ENCODE peak calls at places on chromosomes 11 and 22, in six cellular contexts. U is endothelial cell of umbilical vein; Z is lung; I is fibroblast of pulmonary artery; N is HL-60; G is stimulated activated effector memory CD8-positive, alpha-beta T cell treated with anti-CD3 and anti-CD28 coated beads, Interleukin-12 subunit alpha, Interleukin-12 subunit beta, amount 100 ng/mL, for 72 hours. D is an unnamed sample.

GRCh38 chr11:610146-610801 is 5.5 kb downstream of the IRF7 start:
- DNase-seq in N (no peak), G (no peak), Z (no peak), I (no peak), U (no peak), D (no peak)

GRCh38 chr11:92628401-92629292 is 340.8 kb upstream of the MTNR1B start:
- DNase-seq in I (no peak), Z (no peak), G (no peak), N (no peak), U (no peak), D (no peak)

GRCh38 chr11:75585271-75585670 is 23.2 kb downstream of the SERPINH1 start:
- DNase-seq in N (no peak), I (no peak), U (no peak), Z (no peak), G (no peak), D (no peak)

GRCh38 chr11:112368402-112368801 is 107.7 kb upstream of the PLET1 start:
- DNase-seq in U (no peak), I (no peak), G (no peak), Z (no peak), N (no peak), D (no peak)

GRCh38 chr11:58524232-58525036 is 16.5 kb upstream of the OR5B21 start:
- DNase-seq in N (peak), I (peak), Z (peak), G (no peak), U (peak), D (peak)

GRCh38 chr11:3196161-3197043 is 22.2 kb downstream of the MRGPRG start:
- DNase-seq in G (no peak), Z (no peak), U (no peak), N (no peak), I (no peak), D (no peak)

GRCh38 chr11:29490951-29491350 is 525.9 kb downstream of the KCNA4 start:
- DNase-seq in Z (no peak), U (no peak), I (no peak), N (no peak), G (no peak), D (no peak)

GRCh38 chr11:107780775-107781174 is 68.9 kb upstream of the SLN start:
- DNase-seq in U (peak), Z (no peak), N (no peak), I (no peak), G (no peak), D (no peak)

GRCh38 chr11:20364412-20364792 is 888 bp downstream of the HTATIP2 start:
- DNase-seq in Z (no peak), G (no peak), I (no peak), U (no peak), N (no peak), D (no peak)

GRCh38 chr22:46114518-46115387 is 35.6 kb upstream of the PPARA start:
- DNase-seq in N (no peak), Z (no peak), U (no peak), G (no peak), I (no peak), D (no peak)

GRCh38 chr11:64734786-64735761 is 8.9 kb downstream of the RASGRP2 start:
- DNase-seq in N (no peak), I (no peak), Z (no peak), G (no peak), U (no peak), D (no peak)

GRCh38 chr22:32695451-32695891 is 106.0 kb upstream of the TIMP3 start:
- DNase-seq in U (no peak), I (peak), N (no peak), Z (no peak), G (no peak), D (no peak)

GRCh38 chr22:36134167-36134566 is 26.4 kb downstream of the APOL3 start:
- DNase-seq in I (no peak), N (no peak), U (no peak), Z (no peak), G (no peak), D (no peak)

GRCh38 chr11:44980533-44981427 is 30.1 kb upstream of the TP53I11 start:
- DNase-seq in I (no peak), Z (no peak), U (no peak), N (no peak), G (no peak), D (no peak)

GRCh38 chr22:29443452-29443851 is 5.1 kb downstream of the RFPL1 start:
- DNase-seq in U (no peak), Z (no peak), N (no peak), I (peak), G (no peak), D (no peak)

GRCh38 chr22:49975543-49976389 is 15.2 kb downstream of the PIM3 start:
- DNase-seq in G (no peak), N (peak), I (no peak), Z (peak), U (no peak), D (no peak)

GRCh38 chr11:75100314-75100713 is 3.6 kb upstream of the OR2AT4 start:
- DNase-seq in N (peak), G (peak), U (no peak), Z (no peak), I (peak), D (peak)

GRCh38 chr11:62130498-62131464 is 7.0 kb downstream of the INCENP start:
- DNase-seq in G (no peak), U (no peak), N (no peak), Z (no peak), I (no peak), D (no peak)

GRCh38 chr11:74468058-74468457 is 709 bp upstream of the KCNE3 start:
- DNase-seq in G (no peak), U (no peak), I (no peak), N (no peak), Z (no peak), D (no peak)

GRCh38 chr11:126160345-126161145 is 50.9 kb downstream of the RPUSD4 start:
- DNase-seq in I (no peak), N (no peak), Z (no peak), U (no peak), G (no peak), D (no peak)

GRCh38 chr11:2824851-2825250 is 60.7 kb downstream of the CDKN1C start:
- DNase-seq in U (no peak), I (no peak), Z (no peak), N (no peak), G (no peak), D (no peak)